ENCODE peak calls at places on chromosome 12, in ten cellular contexts. P is cardiac muscle cell; U is astrocyte of the spinal cord; A is HS-5; B is left ventricle myocardium inferior; X is ecto neural progenitor cell; J is mucosa of descending colon; S is CD4-positive, alpha-beta memory T cell; Q is EL; Y is T-helper 2 cell. Z is an unnamed sample.

GRCh38 chr12:24596768-24597388 is 352.0 kb downstream of the BCAT1 start:
- DNase-seq in P (peak; percentile 69), U (peak; percentile 57), A (no peak), B (no peak), X (no peak), J (no peak), S (no peak), Q (peak; percentile 33), Y (no peak), Z (no peak)

GRCh38 chr12:5230151-5230550 is 186.5 kb downstream of the KCNA5 start:
- DNase-seq in P (no peak), U (peak; percentile 63), A (peak; percentile 2), B (no peak), X (no peak), J (no peak), S (no peak), Q (peak; percentile 76), Y (no peak), Z (no peak)

GRCh38 chr12:3962661-3963483 is 89.7 kb upstream of the PARP11 start:
- DNase-seq in P (peak; percentile 4), U (no peak), A (no peak), B (no peak), X (no peak), J (peak; percentile 7), S (peak; percentile 85), Q (no peak), Y (peak; percentile 69), Z (no peak)

GRCh38 chr12:87520968-87521367 is 508.2 kb downstream of the C12orf50 start:
- DNase-seq in P (no peak), U (no peak), A (no peak), B (no peak), X (no peak), J (no peak), S (no peak), Q (no peak), Y (no peak), Z (no peak)

GRCh38 chr12:51591020-51591901 is at the start of gene SCN8A:
- DNase-seq in P (peak; percentile 34), U (peak; percentile 22), A (no peak), B (peak; percentile 23), X (peak; percentile 96), J (peak; percentile 41), S (peak; percentile 12), Q (peak; percentile 74), Y (peak; percentile 33), Z (peak; percentile 60)

GRCh38 chr12:76863005-76863670 is 15.7 kb downstream of the CSRP2 start:
- DNase-seq in P (peak; percentile 60), U (peak; percentile 73), A (peak; percentile 82), B (no peak), X (no peak), J (no peak), S (no peak), Q (peak; percentile 88), Y (no peak), Z (no peak)

GRCh38 chr12:95790912-95791849 is 617 bp upstream of the NTN4 start:
- DNase-seq in P (peak; percentile 26), U (no peak), A (no peak), B (no peak), X (peak; percentile 78), J (peak; percentile 39), S (peak; percentile 32), Q (peak; percentile 65), Y (no peak), Z (peak; percentile 56)

GRCh38 chr12:4744709-4745108 is 24.5 kb downstream of the GALNT8 start:
- DNase-seq in P (no peak), U (no peak), A (no peak), B (no peak), X (no peak), J (no peak), S (no peak), Q (no peak), Y (no peak), Z (no peak)

GRCh38 chr12:24795699-24796385 is 153.1 kb downstream of the BCAT1 start:
- DNase-seq in P (no peak), U (no peak), A (no peak), B (no peak), X (no peak), J (no peak), S (no peak), Q (peak; percentile 23), Y (no peak), Z (no peak)

GRCh38 chr12:121008347-121009098 is 7.8 kb downstream of the C12orf43 start:
- DNase-seq in P (no peak), U (no peak), A (no peak), B (no peak), X (no peak), J (no peak), S (no peak), Q (no peak), Y (no peak), Z (no peak)

GRCh38 chr12:107130830-107131760 is 37.7 kb upstream of the CRY1 start:
- DNase-seq in P (no peak), U (no peak), A (no peak), B (no peak), X (no peak), J (no peak), S (no peak), Q (no peak), Y (no peak), Z (no peak)

GRCh38 chr12:10194160-10194559 is 15.3 kb downstream of the TMEM52B start:
- DNase-seq in P (no peak), U (no peak), A (no peak), B (no peak), X (no peak), J (no peak), S (no peak), Q (peak; percentile 50), Y (no peak), Z (no peak)

GRCh38 chr12:80176706-80177105 is 77.4 kb downstream of the OTOGL start:
- DNase-seq in P (no peak), U (no peak), A (no peak), B (no peak), X (no peak), J (no peak), S (no peak), Q (peak; percentile 44), Y (no peak), Z (no peak)

GRCh38 chr12:71671311-71671710 is 7.2 kb downstream of the THAP2 start:
- DNase-seq in P (no peak), U (no peak), A (no peak), B (no peak), X (no peak), J (no peak), S (no peak), Q (no peak), Y (no peak), Z (no peak)

GRCh38 chr12:123389560-123390351 is 5.8 kb downstream of the KMT5A start:
- DNase-seq in P (no peak), U (peak; percentile 26), A (no peak), B (peak; percentile 66), X (peak; percentile 74), J (peak; percentile 76), S (no peak), Q (peak; percentile 46), Y (no peak), Z (no peak)

GRCh38 chr12:32949815-32950214 is 53.2 kb upstream of the PKP2 start:
- DNase-seq in P (no peak), U (no peak), A (no peak), B (no peak), X (no peak), J (no peak), S (no peak), Q (no peak), Y (no peak), Z (no peak)

GRCh38 chr12:124392991-124393790 is 98.3 kb downstream of the RFLNA start:
- DNase-seq in P (peak; percentile 93), U (peak; percentile 80), A (no peak), B (peak; percentile 94), X (peak; percentile 73), J (peak; percentile 85), S (no peak), Q (peak; percentile 84), Y (no peak), Z (peak; percentile 67)

GRCh38 chr12:12024958-12025682 is 45.6 kb upstream of the BCL2L14 start:
- DNase-seq in P (no peak), U (no peak), A (no peak), B (no peak), X (no peak), J (peak; percentile 68), S (peak; percentile 55), Q (no peak), Y (no peak), Z (no peak)

GRCh38 chr12:107610030-107610859 is 75.4 kb upstream of the PWP1 start:
- DNase-seq in P (peak; percentile 44), U (peak; percentile 57), A (no peak), B (no peak), X (peak; percentile 80), J (peak; percentile 23), S (no peak), Q (peak; percentile 34), Y (no peak), Z (peak; percentile 54)

GRCh38 chr12:54390668-54391551 is 6.4 kb upstream of the ZNF385A start:
- DNase-seq in P (no peak), U (no peak), A (no peak), B (peak; percentile 11), X (peak; percentile 91), J (peak; percentile 56), S (peak; percentile 68), Q (no peak), Y (peak; percentile 70), Z (peak; percentile 78)

GRCh38 chr12:57657744-57658143 is 24.7 kb upstream of the B4GALNT1 start:
- DNase-seq in P (peak; percentile 73), U (no peak), A (no peak), B (no peak), X (no peak), J (no peak), S (no peak), Q (no peak), Y (no peak), Z (no peak)

GRCh38 chr12:3293446-3294161 is 197.4 kb upstream of the PRMT8 start:
- DNase-seq in P (peak; percentile 63), U (no peak), A (no peak), B (no peak), X (no peak), J (no peak), S (no peak), Q (peak; percentile 24), Y (no peak), Z (no peak)

GRCh38 chr12:120522568-120522967 is 6.4 kb downstream of the COQ5 start:
- DNase-seq in P (no peak), U (no peak), A (no peak), B (no peak), X (no peak), J (no peak), S (no peak), Q (no peak), Y (no peak), Z (no peak)

GRCh38 chr12:31339831-31340622 is 14.1 kb upstream of the SINHCAF start:
- DNase-seq in P (no peak), U (no peak), A (no peak), B (no peak), X (no peak), J (no peak), S (no peak), Q (no peak), Y (no peak), Z (no peak)

GRCh38 chr12:570237-570925 is 92.9 kb downstream of the NINJ2 start:
- DNase-seq in P (peak; percentile 89), U (peak; percentile 85), A (peak; percentile 69), B (peak; percentile 81), X (peak; percentile 83), J (peak; percentile 66), S (no peak), Q (peak; percentile 90), Y (no peak), Z (peak; percentile 56)

GRCh38 chr12:51932218-51933076 is 19.1 kb upstream of the ACVR1B start:
- DNase-seq in P (no peak), U (no peak), A (no peak), B (no peak), X (no peak), J (no peak), S (no peak), Q (no peak), Y (no peak), Z (no peak)